ENCODE peak calls at places on chromosomes 16 and 17, in six cellular contexts. One of them, this sample, is unnamed.

GRCh38 chr17:36602030-36602737 is 801 bp downstream of the MRM1 start:
- DNase-seq in IMR-90: peak
- DNase-seq in DMS153: no peak
- DNase-seq in T-helper 9 cell: no peak
- DNase-seq in NCI-H1105 treated with DMSO at 0.1 percent for 48 hours: peak
- DNase-seq in CD8-positive, alpha-beta T cell: peak
- DNase-seq in this sample: no peak

GRCh38 chr17:29341726-29342125 is 47.8 kb upstream of the NUFIP2 start:
- DNase-seq in T-helper 9 cell: no peak
- DNase-seq in CD8-positive, alpha-beta T cell: no peak
- DNase-seq in IMR-90: peak
- DNase-seq in DMS153: no peak
- DNase-seq in NCI-H1105 treated with DMSO at 0.1 percent for 48 hours: no peak
- DNase-seq in this sample: no peak

GRCh38 chr16:64408699-64409098 is 713.2 kb downstream of the CDH11 start:
- DNase-seq in CD8-positive, alpha-beta T cell: no peak
- DNase-seq in NCI-H1105 treated with DMSO at 0.1 percent for 48 hours: no peak
- DNase-seq in DMS153: no peak
- DNase-seq in T-helper 9 cell: no peak
- DNase-seq in IMR-90: no peak
- DNase-seq in this sample: no peak

GRCh38 chr17:10295728-10296343 is 77.0 kb downstream of the MYH13 start:
- DNase-seq in CD8-positive, alpha-beta T cell: peak
- DNase-seq in NCI-H1105 treated with DMSO at 0.1 percent for 48 hours: peak
- DNase-seq in IMR-90: peak
- DNase-seq in DMS153: no peak
- DNase-seq in T-helper 9 cell: no peak
- DNase-seq in this sample: peak

GRCh38 chr17:47776330-47777197 is 43.5 kb downstream of the TBX21 start:
- DNase-seq in IMR-90: peak
- DNase-seq in T-helper 9 cell: no peak
- DNase-seq in CD8-positive, alpha-beta T cell: peak
- DNase-seq in NCI-H1105 treated with DMSO at 0.1 percent for 48 hours: peak
- DNase-seq in DMS153: no peak
- DNase-seq in this sample: no peak

GRCh38 chr17:67718325-67718941 is 697 bp downstream of the NOL11 start:
- DNase-seq in T-helper 9 cell: peak
- DNase-seq in CD8-positive, alpha-beta T cell: peak
- DNase-seq in NCI-H1105 treated with DMSO at 0.1 percent for 48 hours: no peak
- DNase-seq in IMR-90: peak
- DNase-seq in DMS153: no peak
- DNase-seq in this sample: no peak

GRCh38 chr17:55577687-55578086 is 66.4 kb upstream of the SMIM36 start:
- DNase-seq in DMS153: peak
- DNase-seq in T-helper 9 cell: no peak
- DNase-seq in IMR-90: peak
- DNase-seq in CD8-positive, alpha-beta T cell: peak
- DNase-seq in NCI-H1105 treated with DMSO at 0.1 percent for 48 hours: no peak
- DNase-seq in this sample: no peak

GRCh38 chr17:55845385-55845784 is 94.5 kb downstream of the PCTP start:
- DNase-seq in DMS153: no peak
- DNase-seq in NCI-H1105 treated with DMSO at 0.1 percent for 48 hours: no peak
- DNase-seq in T-helper 9 cell: no peak
- DNase-seq in IMR-90: peak
- DNase-seq in CD8-positive, alpha-beta T cell: no peak
- DNase-seq in this sample: peak

GRCh38 chr17:30235386-30236296 is at the start of gene SLC6A4:
- DNase-seq in CD8-positive, alpha-beta T cell: no peak
- DNase-seq in DMS153: no peak
- DNase-seq in T-helper 9 cell: no peak
- DNase-seq in IMR-90: no peak
- DNase-seq in NCI-H1105 treated with DMSO at 0.1 percent for 48 hours: peak
- DNase-seq in this sample: no peak

GRCh38 chr17:20300399-20301037 is 166.8 kb downstream of the LGALS9B start:
- DNase-seq in DMS153: no peak
- DNase-seq in NCI-H1105 treated with DMSO at 0.1 percent for 48 hours: no peak
- DNase-seq in CD8-positive, alpha-beta T cell: no peak
- DNase-seq in T-helper 9 cell: no peak
- DNase-seq in IMR-90: peak
- DNase-seq in this sample: no peak

GRCh38 chr17:77425791-77426641 is 285.2 kb downstream of the SEC14L1 start:
- DNase-seq in DMS153: no peak
- DNase-seq in CD8-positive, alpha-beta T cell: peak
- DNase-seq in IMR-90: peak
- DNase-seq in NCI-H1105 treated with DMSO at 0.1 percent for 48 hours: no peak
- DNase-seq in T-helper 9 cell: no peak
- DNase-seq in this sample: no peak

GRCh38 chr16:48384982-48385271 is 286 bp downstream of the SIAH1 start:
- DNase-seq in CD8-positive, alpha-beta T cell: no peak
- DNase-seq in T-helper 9 cell: no peak
- DNase-seq in DMS153: no peak
- DNase-seq in IMR-90: no peak
- DNase-seq in NCI-H1105 treated with DMSO at 0.1 percent for 48 hours: peak
- DNase-seq in this sample: no peak

GRCh38 chr16:82240111-82240510 is 70.1 kb upstream of the MPHOSPH6 start:
- DNase-seq in IMR-90: peak
- DNase-seq in NCI-H1105 treated with DMSO at 0.1 percent for 48 hours: no peak
- DNase-seq in T-helper 9 cell: no peak
- DNase-seq in DMS153: no peak
- DNase-seq in CD8-positive, alpha-beta T cell: no peak
- DNase-seq in this sample: no peak

This sample was measured in testis.